ENCODE peak calls at places on chromosomes 4 and X, in ten cellular contexts. D is neuronal stem cell; Y is iris pigment epithelial cell; A is central memory CD8-positive, alpha-beta T cell; F is sciatic nerve; E is EL; M is hippocampal formation; P is adrenal gland; T is nucleus accumbens; X is IMR-90. N is an unnamed sample.

GRCh38 chr4:140135529-140136021 is 18.4 kb downstream of the MAML3 start:
- DNase-seq in E (peak), F (peak), D (no peak), A (no peak), Y (no peak), P (peak), T (peak), X (no peak), M (peak), N (no peak)

GRCh38 chr4:7419961-7420660 is 14.6 kb downstream of the PSAPL1 start:
- DNase-seq in E (no peak), X (no peak), T (no peak), A (no peak), M (no peak), Y (no peak), P (no peak), F (peak), D (no peak), N (no peak)

GRCh38 chr4:40990202-40990898 is 224.0 kb downstream of the APBB2 start:
- DNase-seq in M (no peak), Y (peak), A (no peak), E (peak), X (peak), D (no peak), T (no peak), F (no peak), P (no peak), N (no peak)

GRCh38 chr4:182736207-182736606 is 181.0 kb downstream of the DCTD start:
- DNase-seq in Y (no peak), A (no peak), M (no peak), E (no peak), P (no peak), X (no peak), F (no peak), T (no peak), D (no peak), N (no peak)

GRCh38 chrX:42530027-42530426 is 247.9 kb downstream of the PPP1R2C start:
- DNase-seq in Y (peak), E (peak), T (no peak), X (peak), D (no peak), M (no peak), P (no peak), A (no peak), F (no peak), N (no peak)

GRCh38 chr4:55214172-55214571 is 88.8 kb upstream of the KDR start:
- DNase-seq in M (no peak), T (no peak), A (no peak), X (no peak), Y (peak), F (no peak), E (peak), P (peak), D (no peak), N (peak)

GRCh38 chr4:83189631-83190136 is 75.2 kb upstream of the PLAC8 start:
- DNase-seq in P (no peak), X (no peak), A (no peak), Y (no peak), T (no peak), D (peak), E (no peak), M (no peak), F (no peak), N (no peak)

GRCh38 chr4:81095411-81095810 is 64.9 kb downstream of the BMP3 start:
- DNase-seq in X (no peak), F (no peak), M (no peak), D (no peak), T (no peak), E (no peak), P (no peak), Y (no peak), A (no peak), N (no peak)

GRCh38 chrX:86021652-86022289 is 25.6 kb downstream of the CHM start:
- DNase-seq in X (no peak), E (no peak), T (no peak), Y (no peak), A (no peak), D (no peak), F (no peak), P (no peak), M (peak), N (no peak)

GRCh38 chrX:87006561-87006960 is 511.0 kb upstream of the KLHL4 start:
- DNase-seq in D (no peak), Y (no peak), M (no peak), X (no peak), A (no peak), P (no peak), T (no peak), F (no peak), E (no peak), N (no peak)

GRCh38 chrX:26918633-26919032 is 544.5 kb downstream of the PPP4R3C start:
- DNase-seq in A (no peak), F (no peak), M (no peak), T (no peak), E (no peak), Y (peak), X (no peak), P (peak), D (peak), N (no peak)

GRCh38 chrX:2689773-2690666 is 1.1 kb upstream of the CD99 start:
- DNase-seq in P (no peak), A (no peak), E (no peak), F (no peak), D (no peak), X (no peak), M (no peak), Y (no peak), T (no peak), N (no peak)

GRCh38 chr4:55791666-55792065 is 27.9 kb upstream of the EXOC1L start:
- DNase-seq in D (no peak), E (peak), P (no peak), Y (peak), M (no peak), X (no peak), T (no peak), A (no peak), F (no peak), N (no peak)

GRCh38 chr4:55356991-55357461 is 11.0 kb downstream of the SRD5A3 start:
- DNase-seq in A (no peak), X (peak), Y (peak), T (no peak), M (no peak), D (no peak), F (no peak), P (no peak), E (peak), N (no peak)

GRCh38 chr4:175339100-175339707 is 421.0 kb downstream of the ADAM29 start:
- DNase-seq in A (no peak), E (peak), Y (peak), T (no peak), F (no peak), P (no peak), X (peak), D (no peak), M (no peak), N (no peak)

GRCh38 chr4:142940614-142941013 is 94.5 kb upstream of the INPP4B start:
- DNase-seq in E (no peak), Y (no peak), D (no peak), P (no peak), M (no peak), T (no peak), X (no peak), A (no peak), F (no peak), N (no peak)

GRCh38 chr4:107468812-107469211 is 251.2 kb downstream of the PAPSS1 start:
- DNase-seq in D (no peak), X (no peak), T (no peak), Y (peak), F (no peak), A (no peak), M (no peak), E (no peak), P (no peak), N (no peak)

GRCh38 chr4:21117771-21118170 is 417.5 kb downstream of the PACRGL start:
- DNase-seq in X (no peak), M (no peak), E (peak), Y (peak), P (no peak), T (no peak), A (no peak), D (no peak), F (no peak), N (no peak)

GRCh38 chr4:74444891-74445642 is at the start of gene AREG:
- DNase-seq in F (peak), Y (peak), A (peak), T (peak), D (peak), X (peak), M (no peak), P (peak), E (peak), N (peak)

GRCh38 chr4:153058668-153059060 is 122.5 kb downstream of the FHDC1 start:
- DNase-seq in Y (no peak), E (no peak), P (no peak), T (no peak), D (no peak), F (no peak), X (no peak), A (no peak), M (no peak), N (no peak)

GRCh38 chr4:20248155-20248558 is 3.5 kb upstream of the SLIT2 start:
- DNase-seq in F (no peak), X (peak), E (peak), M (peak), A (no peak), T (no peak), D (peak), Y (peak), P (peak), N (peak)

GRCh38 chr4:85780664-85781063 is 305.7 kb downstream of the ARHGAP24 start:
- DNase-seq in M (no peak), A (no peak), T (no peak), Y (peak), P (no peak), D (no peak), E (no peak), F (no peak), X (no peak), N (no peak)

GRCh38 chrX:153519569-153520285 is 2.3 kb downstream of the ATP2B3 start:
- DNase-seq in P (no peak), T (no peak), D (no peak), F (no peak), Y (peak), X (peak), A (no peak), E (peak), M (no peak), N (no peak)

GRCh38 chr4:108830509-108831244 is 67.8 kb upstream of the ETNPPL start:
- DNase-seq in M (no peak), D (no peak), F (no peak), Y (peak), P (peak), T (no peak), A (no peak), E (no peak), X (peak), N (no peak)

GRCh38 chr4:122503214-122503613 is 46.7 kb upstream of the IL2 start:
- DNase-seq in M (no peak), X (no peak), E (no peak), F (no peak), D (no peak), P (no peak), A (no peak), Y (no peak), T (no peak), N (no peak)

GRCh38 chrX:105706041-105706440 is 116.3 kb upstream of the NRK start:
- DNase-seq in X (no peak), Y (peak), F (no peak), M (no peak), A (no peak), P (no peak), T (no peak), E (no peak), D (no peak), N (no peak)

GRCh38 chr4:67052981-67053380 is 492.3 kb downstream of the CENPC start:
- DNase-seq in X (no peak), P (no peak), Y (no peak), M (no peak), A (no peak), D (no peak), F (no peak), T (no peak), E (no peak), N (no peak)

GRCh38 chr4:100357542-100357941 is 160.3 kb downstream of the EMCN start:
- DNase-seq in T (no peak), E (no peak), X (no peak), D (no peak), M (no peak), P (no peak), A (no peak), F (no peak), Y (no peak), N (no peak)

GRCh38 chrX:45714864-45715263 is 514.2 kb upstream of the DIPK2B start:
- DNase-seq in E (peak), A (no peak), P (peak), X (peak), Y (peak), M (no peak), D (no peak), F (no peak), T (no peak), N (no peak)

GRCh38 chrX:41720125-41720780 is 3.7 kb upstream of the GPR82 start:
- DNase-seq in D (no peak), T (no peak), P (no peak), A (no peak), M (no peak), X (peak), F (no peak), Y (peak), E (no peak), N (no peak)

GRCh38 chr4:77852892-77853495 is 9.6 kb upstream of the MRPL1 start:
- DNase-seq in T (no peak), Y (no peak), M (no peak), D (no peak), E (no peak), F (no peak), A (peak), P (no peak), X (no peak), N (no peak)

GRCh38 chr4:8108261-8108660 is 50.4 kb downstream of the ABLIM2 start:
- DNase-seq in X (no peak), P (no peak), D (no peak), Y (no peak), E (no peak), M (no peak), A (no peak), T (no peak), F (no peak), N (no peak)

GRCh38 chr4:5809216-5809776 is 83.6 kb downstream of the CRMP1 start:
- DNase-seq in T (no peak), Y (peak), M (no peak), F (no peak), A (no peak), D (no peak), X (peak), E (no peak), P (no peak), N (no peak)

GRCh38 chr4:80336582-80336981 is 1.1 kb downstream of the CFAP299 start:
- DNase-seq in D (peak), T (no peak), Y (peak), A (no peak), P (no peak), X (peak), M (no peak), F (no peak), E (peak), N (peak)

GRCh38 chr4:834368-835147 is 8.6 kb upstream of the CPLX1 start:
- DNase-seq in M (no peak), X (no peak), P (no peak), D (no peak), F (no peak), T (no peak), E (no peak), A (no peak), Y (no peak), N (no peak)

GRCh38 chr4:89469930-89470375 is 162.4 kb upstream of the GPRIN3 start:
- DNase-seq in F (no peak), X (peak), A (no peak), D (no peak), E (peak), Y (peak), P (peak), M (no peak), T (no peak), N (no peak)

N was measured in endothelial cell.